ENCODE peak calls at places on chromosomes 5 and 9, in four cellular contexts. A, I, Q and J are unnamed samples.

GRCh38 chr9:92911496-92912475 is 33.9 kb upstream of the ZNF484 start:
- DNase-seq in A (no peak), I (no peak), Q (no peak), J (no peak)

GRCh38 chr9:115170674-115171073 is 52.7 kb upstream of the TNC start:
- DNase-seq in A (no peak), I (no peak), Q (no peak), J (peak; percentile 14)

GRCh38 chr5:76522103-76522942 is 100.9 kb downstream of the F2RL2 start:
- DNase-seq in A (no peak), I (no peak), Q (no peak), J (peak; percentile 87)

GRCh38 chr5:148042920-148043319 is 20.9 kb upstream of the SPINK5 start:
- DNase-seq in A (no peak), I (no peak), Q (no peak), J (no peak)

GRCh38 chr5:79561525-79561893 is 47.6 kb upstream of the HOMER1 start:
- DNase-seq in A (no peak), I (no peak), Q (no peak), J (no peak)

GRCh38 chr9:134182554-134183219 is 18.3 kb upstream of the RNU6ATAC start:
- DNase-seq in A (no peak), I (no peak), Q (peak; percentile 21), J (no peak)

GRCh38 chr9:89413963-89414638 is 83.8 kb downstream of the SEMA4D start:
- DNase-seq in A (no peak), I (no peak), Q (no peak), J (no peak)

GRCh38 chr5:31763399-31763798 is 124.5 kb downstream of the PDZD2 start:
- DNase-seq in A (no peak), I (no peak), Q (no peak), J (no peak)

GRCh38 chr5:177142029-177142681 is 8.6 kb downstream of the NSD1 start:
- DNase-seq in A (no peak), I (no peak), Q (peak; percentile 15), J (no peak)

GRCh38 chr9:134231330-134231745 is 67.0 kb upstream of the RNU6ATAC start:
- DNase-seq in A (no peak), I (no peak), Q (no peak), J (no peak)

GRCh38 chr5:127867006-127867788 is 164.0 kb downstream of the CCDC192 start:
- DNase-seq in A (peak; percentile 56), I (no peak), Q (no peak), J (peak; percentile 83)

GRCh38 chr9:129347323-129348120 is 169.5 kb upstream of the IER5L start:
- DNase-seq in A (no peak), I (no peak), Q (no peak), J (no peak)

DNA sequence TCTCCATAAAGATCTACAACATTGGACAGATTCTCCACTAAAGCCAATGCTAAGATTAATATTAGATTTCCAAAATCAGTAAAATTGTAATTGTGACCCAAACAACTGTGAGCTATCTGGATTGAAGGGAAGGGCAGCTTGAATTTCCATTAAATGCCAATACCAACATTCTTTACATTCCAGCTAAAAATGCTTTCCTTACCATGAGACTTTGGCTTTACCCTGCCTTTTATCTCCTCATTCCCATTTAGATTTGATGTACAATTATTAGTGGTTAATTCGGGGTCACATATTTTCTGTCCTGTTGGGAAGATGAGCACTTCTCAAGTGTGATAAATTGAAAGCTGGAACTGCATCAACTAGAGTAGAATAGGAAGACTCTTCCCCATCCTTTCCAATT is 33.2 kb upstream of the MYOT start:
- DNase-seq in A (no peak), I (no peak), Q (no peak), J (no peak)
- H3K27ac ChIP-seq in A (no peak overlapping the region), I (no peak overlapping the region), Q (no peak overlapping the region), J (no peak overlapping the region)

GRCh38 chr9:14961372-14962068 is 51.3 kb upstream of the FREM1 start:
- DNase-seq in A (peak; percentile 86), I (no peak), Q (no peak), J (peak; percentile 99)

GRCh38 chr9:14960881-14961280 is 50.7 kb upstream of the FREM1 start:
- DNase-seq in A (no peak), I (no peak), Q (no peak), J (no peak)

GRCh38 chr9:14957054-14957453 is 46.8 kb upstream of the FREM1 start:
- DNase-seq in A (no peak), I (no peak), Q (no peak), J (no peak)

GRCh38 chr9:14956162-14956561 is 45.9 kb upstream of the FREM1 start:
- DNase-seq in A (no peak), I (no peak), Q (no peak), J (no peak)

GRCh38 chr9:14958989-14959388 is 48.8 kb upstream of the FREM1 start:
- DNase-seq in A (no peak), I (no peak), Q (no peak), J (no peak)
- H3K4me1 ChIP-seq in A (no peaks in the 10 kb centered on the region), I (no peaks in the 10 kb centered on the region), Q (no peaks in the 10 kb centered on the region), J (peaks cover 4% of the 10 kb centered on the region)

DNA sequence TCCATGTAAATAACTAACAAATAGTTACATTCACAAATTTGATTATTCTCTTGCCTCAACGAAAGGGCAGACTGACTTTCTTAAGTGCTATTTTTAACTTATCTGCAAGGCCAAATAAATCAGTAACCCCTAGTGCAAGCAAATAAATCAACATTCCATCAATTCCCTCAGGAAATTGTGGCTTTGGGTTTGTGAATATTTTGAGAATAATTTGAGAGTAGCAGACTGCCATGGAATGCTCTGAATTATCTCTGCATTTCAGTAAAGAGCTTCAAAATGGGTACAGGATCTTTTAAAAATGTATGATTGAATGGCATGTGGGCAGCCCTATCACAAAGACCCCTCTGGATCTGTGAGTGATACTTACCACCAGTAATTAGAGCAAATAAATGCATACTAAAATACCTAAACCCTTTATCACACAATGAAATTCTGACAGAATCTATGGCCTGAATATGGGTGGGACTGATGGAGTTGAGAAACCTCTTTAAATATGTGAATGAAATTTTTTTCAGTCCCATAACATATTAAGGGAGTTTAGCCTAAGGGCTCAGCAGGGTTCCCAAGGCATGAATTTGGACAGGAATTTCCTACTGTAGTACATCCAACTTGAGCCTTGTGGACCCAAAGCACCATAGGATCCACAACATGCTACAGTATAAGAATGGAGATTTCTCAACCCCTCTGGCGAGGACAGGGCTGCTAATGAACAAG is 92.5 kb upstream of the ITGA2 start:
- DNase-seq in A (no peak), I (no peak), Q (no peak), J (no peak)
- H3K27me3 ChIP-seq in A (no peaks in the 10 kb centered on the region), I (no peaks in the 10 kb centered on the region), Q (no peaks in the 10 kb centered on the region), J (no peaks in the 10 kb centered on the region)

DNA sequence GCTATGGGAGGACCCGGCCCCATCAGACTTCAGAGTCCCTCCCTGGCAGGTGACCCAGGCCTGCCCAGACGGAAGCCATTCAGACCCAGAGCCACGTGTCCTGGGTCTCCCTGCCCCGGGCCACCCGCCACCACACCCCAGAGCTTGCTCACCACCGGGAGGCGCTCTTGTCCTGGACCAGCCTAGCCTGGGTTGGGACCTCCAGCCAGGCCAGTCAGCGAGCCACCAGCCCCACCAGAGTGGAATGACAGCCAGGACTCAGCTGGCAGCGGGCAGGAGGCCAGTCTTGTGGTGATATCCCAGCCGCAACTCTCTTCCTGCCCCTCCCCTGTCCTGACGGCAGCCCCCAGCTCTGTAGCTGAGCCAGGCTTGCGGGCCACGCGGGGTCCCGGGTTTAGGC is 1.7 kb upstream of the PTGDS start:
- DNase-seq in A (no peak), I (no peak), Q (peak; percentile 86), J (no peak)
- H3K27ac ChIP-seq in A (no peak overlapping the region), I (no peak overlapping the region), Q (peak overlapping the region; percentile 77), J (no peak overlapping the region)

GRCh38 chr5:139951296-139951924 is 91.7 kb downstream of the NRG2 start:
- DNase-seq in A (no peak), I (no peak), Q (no peak), J (no peak)

GRCh38 chr5:139952464-139953070 is 90.5 kb downstream of the NRG2 start:
- DNase-seq in A (no peak), I (no peak), Q (no peak), J (no peak)

GRCh38 chr5:139950436-139950835 is 92.7 kb downstream of the NRG2 start:
- DNase-seq in A (no peak), I (no peak), Q (no peak), J (no peak)

GRCh38 chr5:139951983-139952382 is 91.1 kb downstream of the NRG2 start:
- DNase-seq in A (no peak), I (no peak), Q (no peak), J (no peak)

DNA sequence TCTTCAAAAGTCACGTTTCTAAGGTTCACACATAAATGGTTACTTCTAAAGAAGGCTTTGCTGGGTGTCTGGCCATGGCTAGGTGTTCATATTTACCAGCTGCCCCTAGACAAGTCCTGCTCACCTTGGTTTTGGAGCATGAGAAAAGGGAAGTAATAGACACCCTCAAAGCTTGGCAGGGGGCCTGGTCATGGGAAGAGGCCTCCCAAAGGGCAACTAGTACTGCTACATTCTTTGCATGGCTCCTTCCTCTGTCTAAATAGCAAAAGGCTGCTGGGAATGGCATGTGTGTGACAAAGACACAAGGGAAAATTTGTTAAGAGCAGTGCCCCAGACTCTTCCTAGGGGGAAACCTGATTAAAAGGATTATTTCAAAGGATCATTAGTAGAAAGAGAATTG is 93.4 kb downstream of the NRG2 start:
- DNase-seq in A (no peak), I (no peak), Q (no peak), J (no peak)
- H3K4me1 ChIP-seq in A (no peaks in the 10 kb centered on the region), I (no peaks in the 10 kb centered on the region), Q (no peaks in the 10 kb centered on the region), J (no peaks in the 10 kb centered on the region)

GRCh38 chr5:2750758-2751464 is 566 bp downstream of the IRX2 start:
- DNase-seq in A (no peak), I (no peak), Q (no peak), J (no peak)

GRCh38 chr5:2753452-2754409 is 2.3 kb upstream of the IRX2 start:
- DNase-seq in A (no peak), I (no peak), Q (no peak), J (no peak)

GRCh38 chr5:2751592-2752021 is at the start of gene IRX2:
- DNase-seq in A (no peak), I (no peak), Q (no peak), J (peak; percentile 61)

GRCh38 chr5:2752875-2753435 is 1.5 kb upstream of the IRX2 start:
- DNase-seq in A (no peak), I (no peak), Q (no peak), J (no peak)

DNA sequence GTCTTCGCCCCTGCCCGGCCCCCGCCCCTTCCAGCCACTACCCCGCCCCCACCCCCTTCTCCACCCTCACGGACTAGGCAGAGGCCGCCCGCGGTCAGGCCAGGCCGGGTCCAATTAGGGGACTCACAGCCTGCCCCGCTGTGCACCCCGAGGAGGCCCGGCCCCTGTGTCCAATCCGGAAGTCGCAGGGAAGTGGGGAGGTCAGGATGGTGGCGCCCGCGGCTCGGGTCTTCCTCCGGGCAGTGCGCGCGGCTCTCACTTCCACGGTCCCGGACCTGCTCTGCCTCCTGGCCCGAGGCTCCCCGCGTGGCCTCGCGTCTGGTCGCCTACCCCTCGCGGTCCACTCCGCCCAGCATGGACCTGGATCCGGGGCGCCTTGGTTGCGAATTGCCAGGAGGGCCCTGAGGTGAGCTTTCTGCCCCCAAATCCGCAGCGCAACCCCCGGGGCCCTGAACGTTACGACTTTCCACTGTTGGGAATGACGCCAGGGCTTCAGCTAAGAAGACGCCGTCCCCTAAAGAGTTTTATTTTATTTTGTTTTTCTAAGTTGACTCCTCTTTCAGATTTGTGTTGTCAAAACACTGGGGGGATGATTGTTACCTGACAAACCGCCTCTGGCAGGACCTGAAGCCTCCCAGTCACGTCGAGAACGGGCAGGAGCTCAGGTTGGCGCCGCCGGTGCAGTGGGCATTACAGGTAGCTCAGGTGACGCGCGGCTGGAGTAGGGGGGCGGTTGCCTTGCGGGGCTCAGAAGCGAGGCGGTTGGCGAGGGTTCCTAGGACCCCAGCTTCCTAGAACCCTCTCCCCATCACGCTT is 790 bp upstream of the IRX2 start:
- DNase-seq in A (no peak), I (no peak), Q (no peak), J (no peak)
- H3K27me3 ChIP-seq in A (no peaks in the 10 kb centered on the region), I (no peaks in the 10 kb centered on the region), Q (peaks cover 83% of the 10 kb centered on the region), J (peaks cover 37% of the 10 kb centered on the region)